ENCODE peak calls at places on chromosomes 3 and 15, in four cellular contexts. One of them, this sample, is unnamed.

GRCh38 chr15:66876731-66877545 is 174.9 kb downstream of the SMAD6 start:
- DNase-seq in DND-41: no peak
- DNase-seq in HCT116: no peak
- DNase-seq in endothelial cell of umbilical vein: no peak
- DNase-seq in this sample: no peak

GRCh38 chr3:32842531-32842931 is 24.7 kb downstream of the TRIM71 start:
- DNase-seq in DND-41: peak; percentile 69
- DNase-seq in endothelial cell of umbilical vein: no peak
- DNase-seq in HCT116: no peak
- DNase-seq in this sample: peak; percentile 51

GRCh38 chr15:80694624-80695098 is 449 bp upstream of the ABHD17C start:
- DNase-seq in endothelial cell of umbilical vein: no peak
- DNase-seq in DND-41: peak; percentile 12
- DNase-seq in HCT116: no peak
- DNase-seq in this sample: peak; percentile 44

GRCh38 chr3:155309581-155309980 is 16.1 kb upstream of the STRIT1 start:
- DNase-seq in endothelial cell of umbilical vein: no peak
- DNase-seq in DND-41: no peak
- DNase-seq in HCT116: no peak
- DNase-seq in this sample: no peak

GRCh38 chr3:187044206-187044605 is 95.1 kb downstream of the RPL39L start:
- DNase-seq in DND-41: no peak
- DNase-seq in endothelial cell of umbilical vein: peak; percentile 82
- DNase-seq in HCT116: no peak
- DNase-seq in this sample: peak; percentile 19

GRCh38 chr3:187870360-187871203 is 125.3 kb upstream of the BCL6 start:
- DNase-seq in DND-41: no peak
- DNase-seq in HCT116: no peak
- DNase-seq in endothelial cell of umbilical vein: no peak
- DNase-seq in this sample: no peak

GRCh38 chr3:122912772-122913538 is 114.6 kb downstream of the SEMA5B start:
- DNase-seq in DND-41: no peak
- DNase-seq in HCT116: no peak
- DNase-seq in endothelial cell of umbilical vein: no peak
- DNase-seq in this sample: no peak

GRCh38 chr3:152174876-152175575 is 93.7 kb upstream of the MBNL1 start:
- DNase-seq in DND-41: no peak
- DNase-seq in HCT116: no peak
- DNase-seq in endothelial cell of umbilical vein: no peak
- DNase-seq in this sample: no peak

GRCh38 chr3:167120828-167121227 is 259.3 kb downstream of the ZBBX start:
- DNase-seq in HCT116: no peak
- DNase-seq in endothelial cell of umbilical vein: no peak
- DNase-seq in DND-41: no peak
- DNase-seq in this sample: peak; percentile 51

GRCh38 chr3:78880588-78881461 is 887.0 kb downstream of the ROBO1 start:
- DNase-seq in HCT116: no peak
- DNase-seq in endothelial cell of umbilical vein: no peak
- DNase-seq in DND-41: no peak
- DNase-seq in this sample: no peak

GRCh38 chr3:48553886-48554845 is 2.4 kb downstream of the PFKFB4 start:
- DNase-seq in HCT116: no peak
- DNase-seq in endothelial cell of umbilical vein: no peak
- DNase-seq in DND-41: no peak
- DNase-seq in this sample: no peak

GRCh38 chr3:72820405-72820804 is 27.8 kb downstream of the SHQ1 start:
- DNase-seq in endothelial cell of umbilical vein: peak; percentile 97
- DNase-seq in HCT116: no peak
- DNase-seq in DND-41: no peak
- DNase-seq in this sample: no peak

GRCh38 chr3:105513042-105513441 is 146.3 kb downstream of the ALCAM start:
- DNase-seq in endothelial cell of umbilical vein: no peak
- DNase-seq in DND-41: no peak
- DNase-seq in HCT116: no peak
- DNase-seq in this sample: no peak

GRCh38 chr15:29208352-29208751 is 61.3 kb downstream of the NSMCE3 start:
- DNase-seq in DND-41: no peak
- DNase-seq in endothelial cell of umbilical vein: no peak
- DNase-seq in HCT116: no peak
- DNase-seq in this sample: no peak

GRCh38 chr3:164640586-164640985 is 437.7 kb downstream of the SI start:
- DNase-seq in HCT116: no peak
- DNase-seq in endothelial cell of umbilical vein: no peak
- DNase-seq in DND-41: no peak
- DNase-seq in this sample: no peak

GRCh38 chr3:78977073-78977472 is 790.7 kb downstream of the ROBO1 start:
- DNase-seq in DND-41: no peak
- DNase-seq in endothelial cell of umbilical vein: peak; percentile 7
- DNase-seq in HCT116: no peak
- DNase-seq in this sample: no peak

GRCh38 chr15:59313703-59314332 is 58.9 kb downstream of the MYO1E start:
- DNase-seq in endothelial cell of umbilical vein: no peak
- DNase-seq in HCT116: no peak
- DNase-seq in DND-41: no peak
- DNase-seq in this sample: no peak

GRCh38 chr3:126925411-126926171 is 57.3 kb upstream of the PLXNA1 start:
- DNase-seq in endothelial cell of umbilical vein: peak; percentile 85
- DNase-seq in HCT116: no peak
- DNase-seq in DND-41: no peak
- DNase-seq in this sample: no peak

GRCh38 chr3:188947401-188947982 is 224.3 kb upstream of the TPRG1 start:
- DNase-seq in DND-41: no peak
- DNase-seq in HCT116: peak; percentile 73
- DNase-seq in endothelial cell of umbilical vein: peak; percentile 77
- DNase-seq in this sample: no peak

GRCh38 chr3:38843898-38844297 is 27.9 kb upstream of the SCN10A start:
- DNase-seq in DND-41: no peak
- DNase-seq in HCT116: peak; percentile 60
- DNase-seq in endothelial cell of umbilical vein: peak; percentile 71
- DNase-seq in this sample: no peak

DNA sequence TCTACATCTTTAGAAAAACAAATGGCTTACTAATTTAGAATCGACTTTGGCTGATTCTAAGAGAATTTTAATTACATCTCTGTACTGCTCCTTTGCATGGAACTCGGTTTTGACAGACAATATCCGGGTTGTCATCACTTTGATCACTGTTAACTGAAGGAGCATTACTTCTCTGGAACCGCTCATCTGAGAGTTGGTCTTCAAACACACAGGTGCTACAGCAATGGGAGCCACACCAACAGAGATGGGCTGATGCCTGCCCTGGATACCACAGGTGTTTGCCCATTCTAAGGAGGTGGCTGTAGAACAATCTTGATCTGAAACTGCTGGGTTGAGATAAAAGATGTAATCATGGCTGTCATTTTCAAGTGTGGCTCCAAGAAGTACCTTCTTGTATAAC is 21.6 kb downstream of the LINS1 start:
- DNase-seq in DND-41: no peak
- DNase-seq in HCT116: no peak
- DNase-seq in endothelial cell of umbilical vein: no peak
- DNase-seq in this sample: no peak
- TF ChIP-seq CTCF in DND-41: no peak
- TF ChIP-seq CTCF in HCT116: no peak
- TF ChIP-seq CTCF in endothelial cell of umbilical vein: no peak
- TF ChIP-seq CTCF in this sample: no peak

GRCh38 chr3:12445523-12446240 is 38.6 kb upstream of the TSEN2 start:
- DNase-seq in endothelial cell of umbilical vein: no peak
- DNase-seq in DND-41: no peak
- DNase-seq in HCT116: no peak
- DNase-seq in this sample: no peak
- H3K9ac ChIP-seq in endothelial cell of umbilical vein: no peak overlapping the region
- H3K9ac ChIP-seq in DND-41: no peak overlapping the region
- H3K9ac ChIP-seq in HCT116: peak overlapping the region; percentile 70
- H3K9ac ChIP-seq in this sample: no peak overlapping the region

DNA sequence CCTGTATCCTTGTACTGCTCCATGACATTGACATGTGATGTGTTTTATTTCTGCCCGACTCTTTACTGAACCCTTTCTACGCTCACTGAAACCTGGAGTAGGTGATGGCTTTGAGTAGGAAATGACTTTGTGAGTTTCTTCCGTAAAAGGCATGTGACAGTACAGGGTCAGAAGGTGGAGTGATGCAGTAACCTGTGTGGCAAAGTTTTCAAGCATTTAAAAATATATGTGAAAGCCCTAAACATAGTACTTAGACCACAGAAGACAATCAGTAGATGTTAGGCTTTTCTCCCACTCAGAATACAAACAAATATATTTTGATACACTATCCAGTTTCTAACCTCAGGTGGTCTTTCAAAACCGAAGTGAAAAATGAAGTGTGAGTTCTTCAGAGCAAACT is 31.3 kb upstream of the SACM1L start:
- DNase-seq in endothelial cell of umbilical vein: no peak
- DNase-seq in HCT116: no peak
- DNase-seq in DND-41: no peak
- DNase-seq in this sample: peak; percentile 86
- H4K20me1 ChIP-seq in endothelial cell of umbilical vein: no peaks in the 10 kb centered on the region
- H4K20me1 ChIP-seq in HCT116: peaks cover 4% of the 10 kb centered on the region
- H4K20me1 ChIP-seq in DND-41: peaks cover 18% of the 10 kb centered on the region
- H4K20me1 ChIP-seq in this sample: peaks cover 16% of the 10 kb centered on the region

GRCh38 chr3:183428140-183429023 is at the start of gene MCF2L2:
- DNase-seq in DND-41: peak; percentile 79
- DNase-seq in HCT116: peak; percentile 16
- DNase-seq in endothelial cell of umbilical vein: peak; percentile 36
- DNase-seq in this sample: peak; percentile 93
- TF ChIP-seq CTCF in DND-41: no peak
- TF ChIP-seq CTCF in HCT116: no peak
- TF ChIP-seq CTCF in endothelial cell of umbilical vein: no peak
- TF ChIP-seq CTCF in this sample: peak; percentile 6

This sample was measured in MM.1S.